ENCODE peak calls at places on chromosomes 12 and 14, in eight cellular contexts. V is tibial nerve, Y is cardiac fibroblast, O is AG10803, I is pancreas, N is A549, H is body of pancreas, T is Peyer's patch. X is an unnamed sample.

GRCh38 chr14:21913759-21914158 is 240.1 kb upstream of the OR4E1 start:
- DNase-seq in V (no peak), Y (peak), O (peak), I (peak), N (peak), H (peak), T (peak), X (peak)

GRCh38 chr14:27366596-27366995 is 768.8 kb upstream of the NOVA1 start:
- DNase-seq in V (no peak), Y (peak), O (no peak), I (no peak), N (no peak), H (no peak), T (no peak), X (peak)

GRCh38 chr12:15172423-15172822 is 48.8 kb downstream of the RERG start:
- DNase-seq in V (no peak), Y (no peak), O (no peak), I (no peak), N (no peak), H (no peak), T (no peak), X (no peak)

GRCh38 chr14:61556455-61556854 is 138.9 kb upstream of the HIF1A start:
- DNase-seq in V (no peak), Y (no peak), O (no peak), I (no peak), N (no peak), H (no peak), T (no peak), X (no peak)

GRCh38 chr12:131353826-131354225 is 357.1 kb upstream of the SFSWAP start:
- DNase-seq in V (no peak), Y (no peak), O (no peak), I (no peak), N (no peak), H (no peak), T (no peak), X (no peak)

GRCh38 chr12:9041321-9041720 is 52.0 kb downstream of the KLRG1 start:
- DNase-seq in V (no peak), Y (peak), O (peak), I (no peak), N (no peak), H (no peak), T (no peak), X (peak)

GRCh38 chr12:53061404-53062010 is 11.6 kb downstream of the TNS2 start:
- DNase-seq in V (peak), Y (no peak), O (no peak), I (peak), N (peak), H (peak), T (no peak), X (no peak)

GRCh38 chr12:111410229-111411186 is 4.8 kb downstream of the SH2B3 start:
- DNase-seq in V (no peak), Y (peak), O (no peak), I (no peak), N (no peak), H (no peak), T (no peak), X (no peak)

GRCh38 chr14:60700598-60700997 is 23.6 kb downstream of the SIX4 start:
- DNase-seq in V (no peak), Y (no peak), O (no peak), I (no peak), N (no peak), H (no peak), T (no peak), X (no peak)

GRCh38 chr14:58106446-58106845 is 45.6 kb downstream of the ARMH4 start:
- DNase-seq in V (no peak), Y (no peak), O (no peak), I (no peak), N (no peak), H (no peak), T (no peak), X (no peak)

GRCh38 chr12:89544730-89545184 is 18.9 kb upstream of the POC1B start:
- DNase-seq in V (no peak), Y (peak), O (peak), I (peak), N (no peak), H (peak), T (no peak), X (no peak)

GRCh38 chr12:58731096-58731495 is 189.2 kb downstream of the LRIG3 start:
- DNase-seq in V (no peak), Y (no peak), O (no peak), I (no peak), N (no peak), H (no peak), T (no peak), X (no peak)

DNA sequence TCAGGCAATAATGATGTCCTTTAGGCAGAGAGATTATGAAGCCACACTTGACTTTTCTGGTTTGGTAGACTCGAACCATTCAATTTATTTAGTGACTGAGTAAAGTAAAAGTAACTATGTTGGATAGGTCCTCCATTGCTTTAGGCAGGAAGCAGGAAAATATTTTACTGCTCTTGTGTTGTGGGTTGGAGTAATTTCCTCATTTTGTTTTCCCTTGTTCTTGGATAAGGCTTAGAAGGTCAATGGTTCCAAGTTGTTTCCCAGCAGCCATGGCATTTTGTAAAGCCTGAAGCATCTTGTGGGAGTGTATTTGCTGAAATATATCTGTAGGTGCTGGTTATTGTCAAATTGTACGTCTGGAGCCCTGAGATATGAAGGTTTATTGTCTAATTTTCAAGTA is 161.2 kb upstream of the SLC38A2 start:
- DNase-seq in V (no peak), Y (no peak), O (no peak), I (no peak), N (no peak), H (no peak), T (no peak), X (no peak)
- H3K4me3 ChIP-seq in V (no peak), Y (no peak), O (no peak), I (no peak), N (no peak), H (no peak), T (no peak), X (no peak)

DNA sequence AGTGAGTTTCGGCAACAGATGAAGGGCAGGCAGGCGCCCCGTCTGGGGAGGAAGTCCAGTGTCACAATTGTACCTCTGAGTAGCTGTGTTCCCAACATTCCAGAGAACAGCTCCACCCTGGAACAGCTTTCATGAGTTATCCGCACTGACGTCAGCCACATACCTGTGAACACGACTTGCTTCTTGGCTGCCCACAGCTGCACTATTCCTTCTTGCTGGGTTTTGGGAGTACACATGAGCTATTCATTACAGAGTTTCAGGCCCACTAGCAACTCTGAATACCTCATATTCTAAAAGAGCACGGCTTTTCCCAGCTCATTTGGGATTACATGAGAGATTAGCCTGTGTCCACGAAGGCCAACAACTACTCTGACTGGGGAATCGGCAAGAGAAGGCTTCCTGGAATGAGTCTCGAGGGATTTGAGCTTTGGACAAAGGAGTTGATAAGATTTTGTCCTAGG is 26.3 kb downstream of the MAPK1IP1L start:
- DNase-seq in V (no peak), Y (peak), O (peak), I (no peak), N (no peak), H (peak), T (no peak), X (peak)
- TF ChIP-seq CTCF in V (no peak), Y (no peak), O (no peak), I (no peak), N (no peak), H (no peak), T (no peak), X (no peak)

DNA sequence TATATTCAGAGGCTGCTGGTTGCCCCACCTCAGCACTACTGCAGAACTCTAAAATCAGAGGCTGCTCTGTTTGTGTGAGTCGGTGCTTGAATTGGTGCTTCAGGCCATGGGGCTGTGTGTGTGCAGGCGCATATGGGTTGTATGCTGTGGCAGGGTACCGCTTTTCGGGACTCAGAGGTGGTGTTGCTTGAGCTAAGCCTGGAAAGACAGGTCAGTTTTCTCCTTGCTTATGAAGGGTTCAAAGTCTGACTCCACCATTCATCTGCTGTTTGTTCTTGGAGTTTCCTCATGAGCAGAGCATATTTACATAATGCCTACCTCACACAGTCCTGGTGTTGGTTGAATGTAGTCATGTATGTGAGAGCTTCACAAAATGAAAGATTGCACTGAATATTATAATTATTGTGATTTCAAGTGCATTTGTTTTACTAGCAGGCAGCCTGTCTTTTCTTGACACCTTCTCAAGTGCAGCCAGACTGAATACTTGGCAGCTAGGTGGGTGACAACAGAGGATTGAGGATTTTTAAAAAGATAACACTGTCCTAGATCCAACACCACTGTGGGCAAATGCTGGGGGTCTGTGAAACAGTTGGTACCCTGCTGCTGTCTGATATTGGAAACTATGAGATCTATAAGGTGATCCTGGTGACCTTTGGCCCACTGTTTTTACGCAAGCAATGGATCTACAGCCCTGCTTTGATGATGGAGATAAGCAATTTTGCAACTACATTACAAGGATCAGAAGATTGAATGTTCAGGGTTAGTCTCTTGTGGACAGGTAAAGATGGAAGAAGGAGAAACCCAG is 1.0 kb upstream of the ANG start:
- DNase-seq in V (no peak), Y (no peak), O (no peak), I (no peak), N (no peak), H (peak), T (no peak), X (no peak)
- H3K4me3 ChIP-seq in V (no peak), Y (no peak), O (no peak), I (peak), N (peak), H (no peak), T (peak), X (no peak)

GRCh38 chr12:21606175-21606574 is 1.5 kb upstream of the GYS2 start:
- DNase-seq in V (no peak), Y (no peak), O (no peak), I (no peak), N (no peak), H (no peak), T (no peak), X (no peak)

GRCh38 chr12:21604245-21605101 is at the start of gene GYS2:
- DNase-seq in V (no peak), Y (no peak), O (no peak), I (no peak), N (no peak), H (no peak), T (no peak), X (no peak)

GRCh38 chr12:21602774-21603173 is 1.9 kb downstream of the GYS2 start:
- DNase-seq in V (no peak), Y (no peak), O (no peak), I (no peak), N (no peak), H (no peak), T (no peak), X (no peak)

GRCh38 chr12:21607701-21608100 is 3.1 kb upstream of the GYS2 start:
- DNase-seq in V (no peak), Y (peak), O (peak), I (no peak), N (no peak), H (no peak), T (no peak), X (peak)
- TF ChIP-seq CTCF in V (no peak), Y (peak), O (peak), I (peak), N (peak), H (peak), T (peak), X (peak)

GRCh38 chr12:124693356-124693755 is 125.9 kb upstream of the NCOR2 start:
- DNase-seq in V (no peak), Y (no peak), O (no peak), I (no peak), N (no peak), H (no peak), T (no peak), X (no peak)

GRCh38 chr12:124694846-124695497 is 127.6 kb upstream of the NCOR2 start:
- DNase-seq in V (no peak), Y (peak), O (peak), I (no peak), N (no peak), H (no peak), T (no peak), X (peak)

GRCh38 chr12:124695861-124696260 is 128.4 kb upstream of the NCOR2 start:
- DNase-seq in V (no peak), Y (no peak), O (no peak), I (no peak), N (no peak), H (no peak), T (no peak), X (peak)

GRCh38 chr12:124692443-124692842 is 125.0 kb upstream of the NCOR2 start:
- DNase-seq in V (no peak), Y (no peak), O (no peak), I (no peak), N (no peak), H (no peak), T (no peak), X (no peak)

GRCh38 chr12:124694250-124694649 is 126.8 kb upstream of the NCOR2 start:
- DNase-seq in V (no peak), Y (no peak), O (no peak), I (no peak), N (no peak), H (no peak), T (no peak), X (no peak)
- H3K4me3 ChIP-seq in V (no peak), Y (no peak), O (no peak), I (no peak), N (no peak), H (no peak), T (no peak), X (no peak)

DNA sequence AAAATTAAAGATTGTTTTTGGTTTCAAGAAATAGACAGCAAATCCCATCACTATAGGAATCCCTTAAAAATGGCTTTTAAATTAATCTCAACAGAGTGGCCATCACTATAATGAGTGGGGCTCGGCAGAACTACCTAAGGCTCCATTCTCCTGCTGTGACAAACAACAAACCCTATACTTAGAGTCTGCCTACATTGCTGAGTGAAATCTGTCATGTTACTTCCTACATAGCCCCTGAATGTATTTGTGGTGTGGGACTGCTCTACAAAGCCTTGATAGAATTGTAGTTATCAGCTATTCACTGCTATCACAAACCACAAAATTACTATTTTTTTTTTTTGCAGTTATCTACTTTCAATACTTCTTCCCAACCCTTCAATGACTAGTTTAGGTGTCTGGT is 538.7 kb upstream of the ATXN7L3B start:
- DNase-seq in V (no peak), Y (no peak), O (no peak), I (no peak), N (no peak), H (no peak), T (no peak), X (no peak)
- TF ChIP-seq CTCF in V (no peak), Y (no peak), O (no peak), I (no peak), N (no peak), H (no peak), T (no peak), X (no peak)